ENCODE peak calls at places on chromosomes 12 and 14, in ten cellular contexts. V, X, J, Q, G, C, B, W, M and O are unnamed samples. For H3K9me3, the result is how much of the 10 kb centered on the place peaks cover.

GRCh38 chr12:96220902-96221301 is 26.7 kb downstream of the ELK3 start:
- DNase-seq in V (no peak), C (no peak), Q (no peak), B (no peak), X (peak), W (peak), M (no peak), J (no peak), G (no peak), O (no peak)

GRCh38 chr12:53062011-53062961 is 12.4 kb downstream of the TNS2 start:
- DNase-seq in C (no peak), X (no peak), J (no peak), Q (no peak), B (no peak), V (no peak), G (no peak), W (no peak), M (no peak), O (no peak)

GRCh38 chr12:68675098-68675842 is 11.5 kb upstream of the NUP107 start:
- DNase-seq in M (peak), Q (no peak), J (no peak), B (peak), V (no peak), C (peak), X (no peak), G (no peak), W (no peak), O (no peak)

GRCh38 chr12:60266381-60266852 is 670.6 kb downstream of the SLC16A7 start:
- DNase-seq in W (peak), V (no peak), G (peak), X (peak), M (no peak), J (peak), C (no peak), B (no peak), Q (peak), O (peak)

GRCh38 chr12:16110596-16110995 is 166.9 kb downstream of the SLC15A5 start:
- DNase-seq in V (no peak), B (no peak), C (no peak), G (no peak), M (no peak), X (no peak), J (no peak), W (no peak), Q (no peak), O (no peak)

GRCh38 chr12:54561164-54561563 is 11.8 kb downstream of the PDE1B start:
- DNase-seq in B (no peak), X (no peak), J (no peak), V (no peak), G (no peak), Q (no peak), C (no peak), M (no peak), W (no peak), O (no peak)

GRCh38 chr12:49415426-49416040 is 48.3 kb downstream of the SPATS2 start:
- DNase-seq in V (no peak), X (no peak), Q (no peak), B (no peak), M (peak), C (no peak), G (no peak), J (no peak), W (no peak), O (no peak)

GRCh38 chr12:90899456-90900182 is 55.4 kb downstream of the CCER1 start:
- DNase-seq in V (no peak), J (no peak), X (peak), G (no peak), W (peak), B (no peak), Q (no peak), M (no peak), C (no peak), O (no peak)

GRCh38 chr14:59428581-59429012 is 36.6 kb downstream of the GPR135 start:
- DNase-seq in B (no peak), J (no peak), M (no peak), V (no peak), G (no peak), Q (no peak), X (peak), W (peak), C (no peak), O (no peak)

GRCh38 chr12:106135075-106135474 is 3.7 kb downstream of the NUAK1 start:
- DNase-seq in M (no peak), X (no peak), J (no peak), W (peak), G (no peak), C (no peak), V (no peak), B (peak), Q (no peak), O (no peak)

GRCh38 chr14:101101456-101102056 is 198.0 kb upstream of the RTL1 start:
- DNase-seq in J (no peak), W (no peak), Q (no peak), X (peak), B (no peak), V (no peak), C (no peak), G (no peak), M (no peak), O (no peak)

GRCh38 chr12:25734529-25735180 is 181.6 kb upstream of the LMNTD1 start:
- DNase-seq in Q (no peak), G (no peak), V (no peak), X (no peak), W (no peak), J (no peak), M (no peak), C (no peak), B (no peak), O (no peak)
- TF ChIP-seq EZH2 in Q (no peak), G (no peak), V (no peak), X (no peak), W (no peak), J (no peak), M (no peak), C (no peak), B (no peak), O (no peak)

GRCh38 chr12:34212651-34213050 is 190.4 kb downstream of the ALG10 start:
- DNase-seq in B (no peak), M (no peak), G (no peak), X (no peak), J (no peak), Q (no peak), C (no peak), W (no peak), V (no peak), O (no peak)

GRCh38 chr12:34215893-34216285 is 193.6 kb downstream of the ALG10 start:
- DNase-seq in W (no peak), V (no peak), C (no peak), G (no peak), M (no peak), B (no peak), J (no peak), X (no peak), Q (no peak), O (no peak)

GRCh38 chr12:34214011-34214410 is 191.7 kb downstream of the ALG10 start:
- DNase-seq in W (no peak), G (no peak), V (no peak), M (no peak), B (no peak), Q (no peak), J (no peak), C (no peak), X (no peak), O (no peak)

GRCh38 chr12:34217660-34218059 is 195.4 kb downstream of the ALG10 start:
- DNase-seq in V (no peak), B (no peak), X (no peak), G (no peak), Q (no peak), J (no peak), C (no peak), W (no peak), M (no peak), O (no peak)

GRCh38 chr12:34215213-34215892 is 193.1 kb downstream of the ALG10 start:
- DNase-seq in W (no peak), X (no peak), J (no peak), M (no peak), C (no peak), B (no peak), G (no peak), V (no peak), Q (no peak), O (no peak)
- H3K9me3 ChIP-seq in W (under half), X (under half), J (under half), M (under half), C (under half), B (under half), G (under half), V (under half), Q (under half), O (under half)

DNA sequence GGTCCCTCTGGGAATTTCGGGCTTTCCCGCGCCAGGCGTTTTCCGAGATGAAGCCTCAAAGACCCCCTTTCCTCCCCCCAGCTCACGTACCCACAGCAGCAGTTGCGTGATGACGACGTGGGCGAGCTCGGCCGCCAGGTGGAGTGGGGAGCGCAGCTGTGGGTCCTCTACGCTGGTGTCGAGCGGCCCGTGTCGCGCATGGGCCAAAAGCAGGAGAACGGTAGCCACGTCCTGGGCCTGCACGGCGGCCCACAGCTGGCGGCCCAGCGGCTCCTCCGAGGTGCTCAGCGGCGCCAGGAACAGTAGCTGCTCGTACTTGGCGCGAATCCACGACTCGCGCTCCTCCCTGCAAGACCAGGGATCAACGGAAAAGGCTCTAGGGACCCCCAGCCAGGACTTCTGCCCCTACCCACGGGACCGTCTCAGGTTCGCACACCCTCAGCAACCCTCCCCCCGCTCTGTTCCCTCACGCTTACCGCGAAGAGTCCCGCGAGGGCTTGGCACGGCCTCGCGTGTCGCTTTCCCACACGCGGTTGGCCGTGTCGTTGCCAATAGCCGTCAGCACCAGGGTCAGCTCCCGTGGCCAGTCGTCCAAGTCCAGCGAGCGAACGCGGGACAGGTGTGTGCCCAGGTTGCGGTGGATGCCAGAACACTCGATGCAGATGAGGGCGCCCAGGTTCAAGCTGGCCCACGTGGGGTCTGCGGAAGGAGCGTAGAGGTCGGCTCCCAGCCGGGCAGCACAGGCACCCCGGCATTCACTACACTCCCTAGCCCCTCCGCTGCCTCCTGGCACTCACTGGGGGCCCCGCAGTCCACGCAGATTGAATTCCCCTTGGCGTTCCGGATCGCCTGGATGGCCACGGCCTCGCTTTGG is 11.4 kb downstream of the AGAP2 start:
- DNase-seq in B (peak), C (no peak), G (peak), Q (no peak), X (no peak), W (peak), M (no peak), V (no peak), J (no peak), O (no peak)
- TF ChIP-seq EZH2 in B (peak), C (no peak), G (peak), Q (no peak), X (no peak), W (no peak), M (no peak), V (no peak), J (no peak), O (no peak)

DNA sequence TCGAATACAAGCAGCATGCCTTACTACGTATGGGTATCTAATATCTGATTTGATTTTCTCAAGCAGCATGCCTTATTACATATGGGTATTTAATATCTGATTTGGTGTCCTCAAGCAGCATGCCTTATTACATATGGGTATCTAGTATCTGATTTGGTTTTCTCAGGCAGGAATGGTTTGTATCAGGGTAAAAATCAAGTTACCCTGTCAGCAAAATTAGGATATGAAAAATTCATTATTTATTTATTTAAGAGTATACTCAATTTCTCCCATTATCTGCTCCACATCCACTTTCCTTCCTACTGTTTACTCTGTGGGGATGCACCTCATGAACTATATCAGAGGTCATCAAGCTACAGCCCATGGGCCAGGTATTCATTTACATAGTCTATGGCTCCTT is 21.9 kb downstream of the ZNF891 start:
- DNase-seq in V (no peak), G (no peak), B (no peak), C (no peak), X (no peak), J (no peak), M (no peak), Q (no peak), W (no peak), O (no peak)
- H3K9me3 ChIP-seq in V (under half), G (half or more), B (half or more), C (under half), X (half or more), J (half or more), M (half or more), Q (under half), W (under half), O (half or more)

GRCh38 chr12:8065991-8066594 is at the start of gene C3AR1:
- DNase-seq in G (peak), W (peak), C (peak), X (peak), J (no peak), Q (no peak), M (peak), B (no peak), V (no peak), O (no peak)

DNA sequence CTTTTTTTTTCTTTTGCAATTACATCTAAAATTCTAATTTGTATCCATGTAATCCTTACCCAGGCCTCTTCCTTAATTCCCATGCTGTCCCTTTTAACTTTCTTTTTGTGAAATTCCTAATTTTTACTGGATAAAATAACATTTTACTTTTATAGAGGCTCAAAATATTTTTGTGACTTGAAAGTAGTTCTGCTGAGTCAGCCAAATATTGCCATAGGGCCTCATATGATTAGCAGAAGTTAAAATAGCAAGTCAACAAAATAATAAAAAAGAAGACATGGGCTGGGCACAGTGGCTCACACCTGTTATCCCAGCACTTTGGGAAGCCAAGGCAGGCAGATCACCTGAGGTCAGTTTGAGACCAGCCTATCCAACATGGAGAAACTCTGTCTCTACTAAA is 2.0 kb downstream of the C3AR1 start:
- DNase-seq in G (no peak), B (no peak), J (no peak), V (no peak), Q (no peak), W (no peak), X (no peak), M (no peak), C (no peak), O (no peak)
- TF ChIP-seq EZH2 in G (no peak), B (no peak), J (no peak), V (no peak), Q (no peak), W (no peak), X (no peak), M (no peak), C (no peak), O (no peak)

GRCh38 chr12:38158428-38159091 is 158.0 kb upstream of the ALG10B start:
- DNase-seq in G (no peak), B (no peak), Q (no peak), C (no peak), X (no peak), J (no peak), W (no peak), V (no peak), M (no peak), O (no peak)

GRCh38 chr12:38159092-38159551 is 157.5 kb upstream of the ALG10B start:
- DNase-seq in W (no peak), Q (no peak), C (no peak), V (no peak), B (no peak), M (no peak), J (no peak), G (no peak), X (no peak), O (no peak)

GRCh38 chr12:38161123-38162000 is 155.2 kb upstream of the ALG10B start:
- DNase-seq in J (no peak), V (no peak), C (no peak), X (no peak), B (no peak), M (no peak), W (no peak), G (no peak), Q (no peak), O (no peak)

GRCh38 chr12:38160318-38161122 is 156.1 kb upstream of the ALG10B start:
- DNase-seq in Q (no peak), W (no peak), X (no peak), M (no peak), V (no peak), C (no peak), J (no peak), B (no peak), G (no peak), O (no peak)

DNA sequence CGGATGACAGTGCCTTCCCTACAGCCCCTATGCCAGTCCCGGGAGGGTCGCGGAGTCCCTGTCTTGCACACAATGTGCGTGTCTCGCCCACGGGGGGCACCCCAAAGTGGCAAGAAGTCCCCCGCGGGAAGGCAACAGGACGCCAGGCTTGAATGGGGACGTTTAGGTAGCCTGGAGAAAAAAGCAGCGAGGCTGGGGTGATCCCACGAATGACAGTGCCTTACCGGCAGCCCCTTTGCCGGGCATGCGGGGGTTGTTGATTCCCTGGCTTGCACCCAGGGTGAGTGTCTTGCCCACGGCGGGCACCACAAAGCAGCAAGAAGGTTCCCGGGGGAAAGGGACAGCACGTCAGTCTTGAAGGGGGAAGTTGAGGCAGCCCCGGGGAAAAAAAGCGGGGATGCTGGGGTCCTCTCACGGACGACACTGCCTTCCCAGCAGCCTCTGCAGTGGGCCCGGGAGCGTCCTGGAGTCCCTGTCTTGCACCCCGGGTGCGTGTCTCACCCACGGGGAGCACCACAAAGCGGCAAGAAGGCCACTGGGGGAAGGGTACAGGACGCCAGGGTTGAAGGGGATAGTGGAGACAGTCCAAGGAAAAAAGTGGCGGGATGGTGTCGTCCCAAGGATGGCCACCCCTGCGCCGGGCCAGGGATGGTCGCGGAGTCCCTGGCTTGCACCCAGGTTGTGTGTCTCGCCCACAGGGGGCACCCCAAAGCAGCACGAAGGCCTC is 156.8 kb upstream of the ALG10B start:
- DNase-seq in M (no peak), V (no peak), B (no peak), G (no peak), J (no peak), C (no peak), X (no peak), W (no peak), Q (no peak), O (no peak)
- H3K9me3 ChIP-seq in M (under half), V (under half), B (under half), G (under half), J (under half), C (under half), X (under half), W (under half), Q (under half), O (under half)

GRCh38 chr14:37587881-37588666 is 7.0 kb downstream of the FOXA1 start:
- DNase-seq in J (peak), Q (no peak), G (peak), V (no peak), M (no peak), C (no peak), W (no peak), X (no peak), B (peak), O (no peak)
- TF ChIP-seq EZH2 in J (no peak), Q (peak), G (peak), V (peak), M (no peak), C (no peak), W (peak), X (peak), B (peak), O (no peak)

DNA sequence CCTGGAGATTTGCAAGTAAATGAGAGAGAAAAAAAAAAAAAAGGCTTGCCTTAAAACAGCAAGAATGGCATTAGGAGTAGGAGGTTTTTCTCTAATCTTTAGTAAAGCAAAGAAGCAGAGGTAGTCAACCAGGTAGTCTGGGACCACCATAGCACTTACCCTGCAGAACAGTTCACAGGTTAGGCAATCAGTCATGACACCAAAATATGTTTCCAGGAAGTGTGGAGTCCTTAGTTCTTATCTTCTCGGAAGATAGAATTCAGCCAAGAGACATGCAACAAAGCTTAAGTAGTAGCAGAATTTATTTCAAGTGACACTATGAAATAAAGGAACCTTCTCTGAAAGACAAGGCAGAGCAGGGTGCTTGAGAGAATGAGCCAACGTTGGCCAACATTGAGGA is 295.8 kb downstream of the IPO8 start:
- DNase-seq in X (no peak), B (no peak), G (no peak), V (no peak), Q (no peak), J (no peak), W (no peak), C (no peak), M (no peak), O (no peak)
- H3K9me3 ChIP-seq in X (under half), B (under half), G (under half), V (under half), Q (under half), J (half or more), W (under half), C (under half), M (under half), O (under half)

GRCh38 chr14:71497645-71498086 is 434.6 kb upstream of the RGS6 start:
- DNase-seq in W (peak), B (no peak), C (no peak), Q (no peak), J (no peak), M (no peak), X (peak), V (peak), G (no peak), O (no peak)
- TF ChIP-seq EZH2 in W (no peak), B (no peak), C (no peak), Q (no peak), J (no peak), M (no peak), X (no peak), V (no peak), G (no peak), O (no peak)